ENCODE peak calls at places on chromosomes 7 and 10, in six cellular contexts. T is transverse colon; S is uterus; P is SK-N-SH; L is hepatocyte; R is CD4-positive, alpha-beta T cell. Z is an unnamed sample.

GRCh38 chr7:151608031-151608551 is 88.4 kb upstream of the RHEB start:
- DNase-seq in L (peak; percentile 73), R (no peak), S (no peak), T (peak; percentile 39), P (peak; percentile 46), Z (no peak)

GRCh38 chr10:48895198-48895720 is 44.4 kb downstream of the LRRC18 start:
- DNase-seq in R (no peak), L (no peak), S (no peak), T (no peak), P (no peak), Z (no peak)

GRCh38 chr7:130196476-130196875 is 8.7 kb downstream of the TMEM209 start:
- DNase-seq in T (no peak), P (no peak), L (no peak), R (no peak), S (no peak), Z (no peak)

GRCh38 chr7:143205560-143206293 is 16.1 kb upstream of the TAS2R40 start:
- DNase-seq in L (no peak), R (no peak), S (no peak), P (no peak), T (peak; percentile 24), Z (no peak)

GRCh38 chr10:58424176-58424575 is 39.0 kb downstream of the TFAM start:
- DNase-seq in L (no peak), S (no peak), T (no peak), P (no peak), R (no peak), Z (no peak)

GRCh38 chr7:146235210-146235609 is 118.6 kb downstream of the CNTNAP2 start:
- DNase-seq in L (no peak), R (no peak), S (no peak), T (no peak), P (no peak), Z (no peak)

GRCh38 chr10:88883443-88883799 is 3.4 kb downstream of the STAMBPL1 start:
- DNase-seq in S (no peak), P (no peak), L (no peak), R (no peak), T (no peak), Z (no peak)

GRCh38 chr7:55484241-55484640 is 88.1 kb downstream of the VOPP1 start:
- DNase-seq in S (no peak), L (no peak), T (no peak), P (no peak), R (no peak), Z (no peak)

GRCh38 chr10:113096111-113097045 is 146.3 kb downstream of the TCF7L2 start:
- DNase-seq in L (peak; percentile 14), T (no peak), R (no peak), S (no peak), P (no peak), Z (no peak)

GRCh38 chr7:151978616-151979015 is 22.4 kb downstream of the GALNTL5 start:
- DNase-seq in R (no peak), T (no peak), L (no peak), P (no peak), S (no peak), Z (no peak)

GRCh38 chr7:113285411-113285810 is 167.1 kb upstream of the SMIM30 start:
- DNase-seq in P (no peak), S (no peak), L (no peak), T (no peak), R (no peak), Z (no peak)

GRCh38 chr7:155860461-155860839 is 48.2 kb upstream of the SHH start:
- DNase-seq in R (no peak), T (no peak), S (no peak), L (no peak), P (no peak), Z (no peak)

GRCh38 chr10:12795318-12795717 is 206.2 kb downstream of the CCDC3 start:
- DNase-seq in P (no peak), S (no peak), L (no peak), R (no peak), T (no peak), Z (no peak)

GRCh38 chr10:12795723-12796122 is 205.8 kb downstream of the CCDC3 start:
- DNase-seq in R (no peak), L (no peak), P (no peak), S (no peak), T (no peak), Z (peak; percentile 81)

GRCh38 chr10:12799144-12799543 is 202.4 kb downstream of the CCDC3 start:
- DNase-seq in L (no peak), P (no peak), R (no peak), T (no peak), S (no peak), Z (no peak)

GRCh38 chr10:12797471-12798262 is 203.8 kb downstream of the CCDC3 start:
- DNase-seq in T (no peak), P (no peak), L (no peak), S (no peak), R (no peak), Z (no peak)

DNA sequence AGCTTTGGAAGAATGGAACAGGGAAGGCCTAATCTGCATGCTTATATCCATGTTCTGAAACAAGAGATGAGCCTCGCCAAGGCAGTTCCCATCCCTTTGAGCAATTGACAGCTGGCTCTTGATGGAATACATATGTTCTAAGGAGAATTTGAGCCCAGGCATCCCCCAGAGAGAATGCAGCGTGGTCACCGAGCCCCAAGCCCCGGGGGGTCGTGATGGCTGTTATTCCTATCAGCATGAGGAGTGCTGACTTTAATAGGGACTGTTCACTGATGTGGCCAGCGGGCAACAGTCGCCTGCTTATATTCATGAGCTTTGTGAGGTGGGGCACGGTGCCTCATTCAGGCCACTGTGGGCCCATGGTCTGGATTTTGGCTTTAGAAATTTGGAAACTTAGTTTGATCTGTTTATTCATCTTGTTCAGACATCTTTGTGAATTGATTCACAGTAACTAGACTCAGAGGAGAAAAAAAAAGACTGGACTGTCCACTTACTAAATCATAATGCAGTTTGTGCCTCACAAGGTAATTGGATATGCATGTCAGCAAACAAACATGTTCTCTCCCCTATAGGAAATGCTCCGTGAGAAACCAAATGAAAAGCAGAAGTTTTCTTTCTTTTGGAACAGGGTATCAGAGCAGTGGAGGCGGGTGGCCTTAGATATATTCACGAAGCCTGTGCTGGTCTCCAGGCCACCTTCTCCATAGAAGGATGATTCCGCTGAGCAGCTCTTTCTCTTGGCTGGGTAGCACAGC is 204.9 kb downstream of the CCDC3 start:
- DNase-seq in L (no peak), P (no peak), R (no peak), T (no peak), S (no peak), Z (no peak)
- TF ChIP-seq CTCF in L (no peak), P (no peak), R (no peak), T (no peak), S (no peak), Z (no peak)

GRCh38 chr7:116228241-116228640 is 17.9 kb downstream of the TES start:
- DNase-seq in P (no peak), T (no peak), S (no peak), R (no peak), L (no peak), Z (no peak)

GRCh38 chr7:116232402-116232749 is 22.0 kb downstream of the TES start:
- DNase-seq in P (no peak), S (no peak), R (no peak), L (no peak), T (no peak), Z (no peak)

GRCh38 chr7:116231543-116232401 is 21.4 kb downstream of the TES start:
- DNase-seq in S (no peak), R (no peak), L (peak; percentile 52), P (no peak), T (no peak), Z (no peak)

GRCh38 chr7:116229359-116229758 is 19.0 kb downstream of the TES start:
- DNase-seq in L (no peak), P (no peak), R (no peak), T (no peak), S (no peak), Z (no peak)

GRCh38 chr7:116230191-116231005 is 20.1 kb downstream of the TES start:
- DNase-seq in T (no peak), P (no peak), R (no peak), S (no peak), L (no peak), Z (no peak)
- H3K27ac ChIP-seq in T (peak overlapping the region; percentile 82), P (peak overlapping the region; percentile 88), R (no peak overlapping the region), S (peak overlapping the region; percentile 88), L (peak overlapping the region; percentile 14), Z (no peak overlapping the region)

DNA sequence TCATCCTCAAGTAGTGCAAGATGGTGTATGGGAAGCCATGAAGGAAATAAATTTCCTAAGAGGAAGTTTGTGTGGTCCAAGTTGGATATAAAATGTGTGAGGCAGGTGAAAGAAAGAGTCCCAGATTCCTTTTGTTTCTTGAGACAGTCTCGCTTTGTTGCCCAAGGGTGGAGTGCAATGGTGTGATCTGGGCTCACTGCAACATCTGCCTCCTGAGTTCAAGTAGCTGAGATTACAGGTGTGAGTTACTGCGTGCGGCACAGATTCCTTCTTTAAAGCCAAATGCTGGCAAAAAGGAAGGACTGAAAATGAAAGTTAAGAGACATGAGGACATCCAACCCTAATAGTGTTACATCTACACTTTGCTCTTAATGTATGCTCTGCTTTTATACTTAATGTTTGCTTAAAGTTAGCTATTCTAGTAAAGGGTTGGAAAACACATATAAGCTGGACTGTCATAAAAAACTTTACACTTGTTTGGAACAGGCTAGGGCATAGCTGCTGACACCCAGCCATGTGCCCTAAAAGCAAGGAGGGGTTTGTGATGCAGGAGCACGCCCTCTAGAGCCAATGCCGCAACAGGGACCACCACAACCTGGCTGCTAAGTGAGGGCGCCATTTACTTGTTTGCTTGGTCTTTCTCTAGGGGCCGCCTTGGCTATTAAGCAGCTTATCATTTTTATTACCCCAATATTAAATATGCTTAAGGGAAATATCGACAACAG is 34.5 kb downstream of the CLEC2L start:
- DNase-seq in R (no peak), P (no peak), T (peak; percentile 23), L (no peak), S (no peak), Z (no peak)
- TF ChIP-seq CTCF in R (no peak), P (no peak), T (no peak), L (peak; percentile 5), S (no peak), Z (no peak)

DNA sequence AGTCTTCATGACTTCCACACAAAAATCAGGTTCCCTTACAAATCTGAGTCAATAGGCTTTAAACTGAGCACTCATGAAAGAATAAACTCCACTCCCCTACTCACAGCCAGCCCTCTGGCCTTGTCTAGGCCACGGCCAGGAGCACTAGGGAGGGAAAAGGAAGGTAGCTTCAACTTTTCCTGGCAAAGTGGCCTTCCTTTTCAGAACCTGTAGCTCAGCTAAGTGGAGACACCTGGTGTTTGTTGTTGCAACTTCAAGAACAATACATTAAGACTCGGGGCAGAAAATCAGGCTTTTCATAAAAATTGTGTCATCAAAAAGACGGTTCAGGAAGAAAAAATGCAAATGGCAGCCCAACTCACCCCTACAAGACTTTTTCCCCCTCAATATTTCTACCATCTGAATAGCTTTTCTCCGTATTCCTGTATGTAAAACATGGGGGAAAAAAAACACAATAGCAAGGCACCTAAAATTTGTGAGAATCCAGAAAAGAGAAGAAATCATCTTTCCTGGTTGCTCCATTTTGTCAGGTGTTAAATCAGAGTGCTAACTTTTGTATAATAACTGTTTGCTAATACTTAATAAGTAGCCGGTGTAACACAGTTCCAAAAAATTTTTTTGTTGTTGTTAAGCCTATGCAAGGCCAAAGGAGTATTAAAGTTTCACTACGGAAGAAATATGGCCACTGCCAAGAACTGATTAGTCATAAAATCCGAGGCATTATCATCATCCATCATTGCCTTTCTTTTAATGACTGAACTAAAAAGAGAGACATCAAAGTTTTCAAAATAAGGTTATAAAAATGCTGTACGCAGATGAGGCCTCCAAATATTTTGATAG is 66.2 kb upstream of the ARID5B start:
- DNase-seq in S (peak; percentile 18), L (peak; percentile 64), T (peak; percentile 16), R (no peak), P (peak; percentile 15), Z (no peak)
- H3K27ac ChIP-seq in S (peak overlapping the region; percentile 77), L (peak overlapping the region; percentile 80), T (peak overlapping the region; percentile 60), R (no peak overlapping the region), P (peak overlapping the region; percentile 93), Z (peak overlapping the region; percentile 56)

Z was measured in kidney.